ENCODE peak calls at places on chromosomes 3 and 15, in six cellular contexts. M is stomach, V is cardiac fibroblast, W is neural crest cell, S is astrocyte, H is endothelial cell. Y is an unnamed sample.

GRCh38 chr3:126131881-126132750 is 48.2 kb upstream of the SLC41A3 start:
- DNase-seq in M (peak), V (no peak), W (no peak), S (no peak), H (no peak), Y (no peak)

GRCh38 chr3:97896129-97896528 is 74.3 kb downstream of the CRYBG3 start:
- DNase-seq in M (no peak), V (no peak), W (no peak), S (no peak), H (no peak), Y (no peak)

GRCh38 chr3:119604878-119605277 is 7.2 kb downstream of the PLA1A start:
- DNase-seq in M (no peak), V (peak), W (no peak), S (peak), H (no peak), Y (peak)

GRCh38 chr3:10319251-10319650 is 1.7 kb downstream of the SEC13 start:
- DNase-seq in M (no peak), V (no peak), W (no peak), S (no peak), H (no peak), Y (no peak)

GRCh38 chr3:63967675-63968611 is 55.4 kb downstream of the PSMD6 start:
- DNase-seq in M (no peak), V (peak), W (no peak), S (peak), H (no peak), Y (no peak)

GRCh38 chr3:38003371-38003816 is 12.8 kb downstream of the VILL start:
- DNase-seq in M (peak), V (peak), W (peak), S (no peak), H (peak), Y (no peak)

GRCh38 chr3:120094776-120095225 is 554 bp upstream of the GSK3B start:
- DNase-seq in M (peak), V (peak), W (peak), S (peak), H (no peak), Y (peak)

GRCh38 chr15:77292924-77293558 is 126.9 kb downstream of the PEAK1 start:
- DNase-seq in M (no peak), V (no peak), W (no peak), S (peak), H (no peak), Y (peak)

GRCh38 chr15:77037475-77038209 is 33.3 kb downstream of the TSPAN3 start:
- DNase-seq in M (peak), V (no peak), W (no peak), S (no peak), H (peak), Y (no peak)

GRCh38 chr15:66698318-66698961 is 3.6 kb upstream of the SMAD6 start:
- DNase-seq in M (peak), V (peak), W (peak), S (peak), H (peak), Y (peak)

GRCh38 chr15:41183580-41183979 is 47.0 kb downstream of the EXD1 start:
- DNase-seq in M (no peak), V (no peak), W (no peak), S (peak), H (no peak), Y (peak)

GRCh38 chr3:20035019-20035418 is 5.2 kb upstream of the KAT2B start:
- DNase-seq in M (no peak), V (no peak), W (no peak), S (no peak), H (no peak), Y (no peak)

GRCh38 chr15:60424006-60424405 is 26.2 kb upstream of the ANXA2 start:
- DNase-seq in M (no peak), V (no peak), W (no peak), S (no peak), H (no peak), Y (no peak)

GRCh38 chr15:55003900-55004879 is 192.6 kb downstream of the RSL24D1 start:
- DNase-seq in M (no peak), V (no peak), W (no peak), S (no peak), H (no peak), Y (no peak)

GRCh38 chr3:4583441-4583840 is 90.3 kb downstream of the ITPR1 start:
- DNase-seq in M (no peak), V (peak), W (no peak), S (no peak), H (no peak), Y (no peak)

GRCh38 chr3:169790687-169791429 is 17.7 kb downstream of the MYNN start:
- DNase-seq in M (no peak), V (peak), W (no peak), S (peak), H (no peak), Y (no peak)

GRCh38 chr3:169147246-169148008 is 516.1 kb downstream of the MECOM start:
- DNase-seq in M (peak), V (peak), W (peak), S (peak), H (peak), Y (peak)

GRCh38 chr3:126216416-126216815 is 36.0 kb upstream of the ALDH1L1 start:
- DNase-seq in M (no peak), V (peak), W (no peak), S (peak), H (no peak), Y (peak)

GRCh38 chr3:9746330-9746729 is 3.4 kb upstream of the OGG1 start:
- DNase-seq in M (no peak), V (peak), W (no peak), S (peak), H (no peak), Y (peak)

GRCh38 chr3:81816473-81817260 is 55.2 kb upstream of the GBE1 start:
- DNase-seq in M (no peak), V (peak), W (no peak), S (peak), H (no peak), Y (no peak)

GRCh38 chr3:29494305-29495036 is 213.6 kb downstream of the RBMS3 start:
- DNase-seq in M (no peak), V (peak), W (no peak), S (no peak), H (no peak), Y (no peak)

GRCh38 chr3:195070321-195070720 is 200.6 kb downstream of the XXYLT1 start:
- DNase-seq in M (no peak), V (no peak), W (no peak), S (no peak), H (no peak), Y (no peak)

GRCh38 chr3:162014284-162014683 is 517.7 kb downstream of the OTOL1 start:
- DNase-seq in M (no peak), V (no peak), W (no peak), S (no peak), H (no peak), Y (no peak)

GRCh38 chr3:82133070-82133606 is 371.7 kb upstream of the GBE1 start:
- DNase-seq in M (peak), V (peak), W (peak), S (peak), H (peak), Y (peak)

GRCh38 chr15:40190591-40190990 is 29.7 kb downstream of the BUB1B start:
- DNase-seq in M (no peak), V (peak), W (no peak), S (peak), H (no peak), Y (peak)

GRCh38 chr15:67828379-67828968 is 3.2 kb downstream of the SKOR1 start:
- DNase-seq in M (no peak), V (no peak), W (no peak), S (no peak), H (no peak), Y (no peak)

GRCh38 chr3:13852638-13853009 is 27.2 kb downstream of the WNT7A start:
- DNase-seq in M (no peak), V (no peak), W (no peak), S (no peak), H (no peak), Y (no peak)

GRCh38 chr3:20288050-20288449 is 102.0 kb upstream of the SGO1 start:
- DNase-seq in M (no peak), V (no peak), W (no peak), S (no peak), H (no peak), Y (no peak)

GRCh38 chr3:15796771-15797599 is 794 bp downstream of the ANKRD28 start:
- DNase-seq in M (no peak), V (peak), W (peak), S (peak), H (no peak), Y (peak)

GRCh38 chr3:72255736-72256559 is 471.0 kb upstream of the PROK2 start:
- DNase-seq in M (peak), V (peak), W (no peak), S (no peak), H (no peak), Y (no peak)

GRCh38 chr3:169116056-169116693 is 547.3 kb downstream of the MECOM start:
- DNase-seq in M (peak), V (no peak), W (no peak), S (no peak), H (no peak), Y (no peak)

GRCh38 chr3:128496019-128496601 is 3.1 kb upstream of the GATA2 start:
- DNase-seq in M (no peak), V (no peak), W (no peak), S (no peak), H (no peak), Y (no peak)

GRCh38 chr3:13111173-13111873 is 38.1 kb upstream of the IQSEC1 start:
- DNase-seq in M (peak), V (no peak), W (no peak), S (no peak), H (no peak), Y (no peak)

GRCh38 chr3:38823186-38823585 is 7.2 kb upstream of the SCN10A start:
- DNase-seq in M (no peak), V (no peak), W (no peak), S (no peak), H (no peak), Y (no peak)

GRCh38 chr15:25936004-25936403 is 72.9 kb upstream of the ATP10A start:
- DNase-seq in M (no peak), V (no peak), W (no peak), S (no peak), H (no peak), Y (peak)

GRCh38 chr15:25930931-25931330 is 67.8 kb upstream of the ATP10A start:
- DNase-seq in M (no peak), V (no peak), W (no peak), S (no peak), H (no peak), Y (peak)

GRCh38 chr15:25933456-25934158 is 70.5 kb upstream of the ATP10A start:
- DNase-seq in M (peak), V (peak), W (peak), S (peak), H (peak), Y (peak)

GRCh38 chr15:25937796-25938195 is 74.7 kb upstream of the ATP10A start:
- DNase-seq in M (no peak), V (no peak), W (no peak), S (no peak), H (no peak), Y (no peak)

DNA sequence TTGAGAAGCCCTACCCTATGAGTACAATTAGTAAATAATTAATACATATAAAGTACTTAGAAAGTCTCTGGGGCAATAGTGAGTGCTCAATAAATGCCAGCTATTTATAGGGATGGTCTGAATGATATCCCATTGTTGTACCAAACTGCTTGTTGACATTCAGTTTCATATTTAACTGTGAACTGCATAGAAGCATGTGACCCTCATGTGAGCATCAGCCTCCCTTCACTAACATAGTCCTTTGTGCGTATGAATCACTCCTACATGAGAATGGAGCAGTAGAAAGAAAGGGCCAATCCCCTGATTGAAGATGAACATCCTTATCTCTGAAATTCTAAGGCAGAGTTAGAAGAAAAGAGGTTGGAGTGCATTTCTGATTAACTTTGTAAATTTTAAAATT is 68.7 kb upstream of the ATP10A start:
- DNase-seq in M (no peak), V (no peak), W (no peak), S (no peak), H (no peak), Y (no peak)
- TF ChIP-seq CTCF in M (no peak), V (no peak), W (no peak), S (no peak), H (no peak), Y (no peak)

GRCh38 chr15:28110416-28110975 is 11.4 kb upstream of the OCA2 start:
- DNase-seq in M (no peak), V (no peak), W (no peak), S (no peak), H (no peak), Y (no peak)

GRCh38 chr15:28112962-28113361 is 13.8 kb upstream of the OCA2 start:
- DNase-seq in M (no peak), V (no peak), W (no peak), S (no peak), H (no peak), Y (no peak)

GRCh38 chr15:28112101-28112760 is 13.1 kb upstream of the OCA2 start:
- DNase-seq in M (no peak), V (no peak), W (no peak), S (no peak), H (no peak), Y (no peak)

GRCh38 chr15:28109626-28110415 is 10.7 kb upstream of the OCA2 start:
- DNase-seq in M (no peak), V (no peak), W (no peak), S (no peak), H (no peak), Y (no peak)

DNA sequence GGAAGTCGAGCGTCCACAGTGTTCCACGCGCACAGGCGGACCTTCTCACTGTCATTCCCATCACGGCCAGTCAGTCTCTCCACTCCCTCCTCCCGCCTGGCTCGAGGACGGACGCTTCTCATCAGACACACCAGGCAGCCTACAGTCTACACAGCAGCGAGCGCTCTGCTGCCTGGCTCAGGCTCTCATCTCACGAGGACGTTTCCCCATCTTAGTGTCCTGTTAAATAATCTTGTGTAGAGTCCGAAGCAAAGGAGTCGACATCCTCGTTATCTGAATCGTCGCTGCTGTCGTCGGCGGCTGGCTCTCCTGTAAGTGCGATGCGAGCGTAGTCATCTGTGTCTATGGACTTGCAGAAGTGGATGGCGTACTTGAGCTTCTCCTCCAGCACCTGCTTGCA is 12.4 kb upstream of the OCA2 start:
- DNase-seq in M (no peak), V (no peak), W (no peak), S (no peak), H (no peak), Y (no peak)
- TF ChIP-seq CTCF in M (no peak), V (no peak), W (no peak), S (no peak), H (no peak), Y (no peak)

DNA sequence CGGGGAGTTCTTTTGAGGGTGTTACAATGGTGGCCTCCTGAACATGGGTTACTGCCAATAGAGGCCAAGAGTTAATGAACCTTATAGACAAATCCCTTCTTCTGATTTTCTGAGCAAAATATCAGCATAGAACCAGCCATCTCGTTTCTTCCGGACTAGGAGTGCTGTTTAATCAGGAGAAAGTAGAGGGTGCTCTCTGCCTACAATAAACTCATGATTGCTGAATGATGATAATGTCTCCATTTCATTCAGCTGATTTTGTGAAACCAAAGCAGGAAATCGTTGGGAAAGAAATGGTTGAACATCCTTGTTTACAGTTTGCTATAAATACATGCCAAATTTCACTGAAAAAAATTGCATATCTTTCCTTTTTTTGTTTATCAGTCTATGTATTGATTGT is 142.8 kb upstream of the PLSCR5 start:
- DNase-seq in M (no peak), V (peak), W (no peak), S (peak), H (no peak), Y (peak)
- TF ChIP-seq CTCF in M (no peak), V (peak), W (no peak), S (peak), H (no peak), Y (peak)

GRCh38 chr3:189652042-189652441 is 20.9 kb downstream of the TP63 start:
- DNase-seq in M (no peak), V (no peak), W (peak), S (no peak), H (peak), Y (no peak)
- TF ChIP-seq CTCF in M (no peak), V (peak), W (peak), S (peak), H (peak), Y (peak)

DNA sequence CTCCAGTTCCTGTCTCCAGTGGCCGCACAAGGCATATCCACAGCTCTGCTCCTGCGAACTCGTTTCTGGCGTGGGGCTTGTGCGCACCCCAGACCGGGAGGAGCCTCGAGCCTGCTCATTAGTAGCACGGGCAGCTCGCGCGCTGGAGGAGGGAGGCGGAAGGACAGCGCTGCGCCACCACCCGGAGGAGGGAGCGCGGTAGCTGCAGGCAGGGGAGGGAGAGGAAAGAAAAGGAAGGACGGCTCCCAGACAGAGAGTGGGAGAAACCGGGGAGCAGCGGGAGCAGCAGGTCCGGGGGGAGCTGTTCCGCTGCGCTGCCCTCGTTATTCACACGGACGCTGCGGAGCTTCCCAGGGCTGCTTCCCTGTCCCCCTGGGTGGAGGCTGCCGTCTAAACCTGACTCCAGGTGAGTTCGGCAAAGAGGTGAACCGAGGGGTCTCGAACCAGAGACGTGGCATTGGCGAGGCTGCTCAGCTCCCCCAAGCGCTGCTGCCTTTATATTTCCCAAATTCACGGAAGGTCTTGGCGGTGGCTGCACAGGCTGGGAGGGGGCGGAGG is 121.3 kb upstream of the ZNF717 start:
- DNase-seq in M (no peak), V (no peak), W (peak), S (peak), H (peak), Y (no peak)
- TF ChIP-seq CTCF in M (no peak), V (peak), W (peak), S (no peak), H (no peak), Y (peak)

GRCh38 chr3:50297896-50298725 is 1.1 kb downstream of the HYAL3 start:
- DNase-seq in M (no peak), V (no peak), W (no peak), S (no peak), H (no peak), Y (no peak)
- TF ChIP-seq CTCF in M (no peak), V (peak), W (peak), S (peak), H (peak), Y (peak)

DNA sequence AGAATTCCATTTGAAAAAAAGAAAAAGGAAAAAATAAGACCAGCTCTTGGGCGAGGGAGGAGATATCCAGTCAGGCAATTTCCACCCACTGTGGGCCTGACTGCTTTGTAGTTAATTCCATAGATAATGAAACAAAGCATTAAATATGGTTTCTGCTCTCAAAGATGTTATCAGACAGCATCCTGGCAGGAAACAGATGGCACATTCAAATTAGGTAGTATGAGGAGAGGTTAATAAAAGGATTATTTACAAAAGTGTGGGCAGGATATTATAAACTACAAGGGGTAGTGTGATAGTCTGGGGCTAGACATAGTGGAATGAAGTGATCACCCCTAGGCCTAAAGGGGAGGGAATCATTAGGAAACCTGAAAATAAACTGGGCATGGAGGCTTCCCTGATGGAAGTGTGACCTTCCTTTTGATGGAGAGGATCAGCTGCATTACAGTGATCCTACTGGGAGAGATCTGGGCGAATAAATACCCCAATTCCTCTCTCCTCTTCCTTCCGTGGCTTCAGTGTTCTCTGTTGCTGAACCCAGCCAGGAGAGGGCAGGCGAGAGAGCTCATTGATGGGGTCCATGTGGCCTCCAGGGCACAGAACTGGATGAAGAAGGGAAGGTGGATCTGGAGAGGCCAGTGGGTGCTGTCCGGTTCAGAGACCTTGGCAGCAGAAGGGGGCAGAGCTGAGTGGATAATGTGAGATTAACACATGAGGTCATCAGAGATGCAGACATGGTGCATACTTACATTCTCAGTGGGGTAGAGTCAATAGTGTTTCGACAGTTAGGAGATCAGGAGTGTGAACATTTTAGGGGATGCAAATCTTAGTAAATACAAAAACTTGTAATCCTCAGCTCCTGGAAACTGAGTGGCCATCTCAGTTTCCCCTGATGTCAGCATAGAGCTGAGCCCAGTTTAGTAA is 193.5 kb downstream of the CLSTN2 start:
- DNase-seq in M (peak), V (peak), W (peak), S (no peak), H (peak), Y (peak)
- TF ChIP-seq CTCF in M (peak), V (peak), W (peak), S (no peak), H (peak), Y (peak)

GRCh38 chr3:171834461-171834801 is 8.7 kb upstream of the TMEM212 start:
- DNase-seq in M (no peak), V (no peak), W (no peak), S (no peak), H (no peak), Y (no peak)
- TF ChIP-seq CTCF in M (no peak), V (no peak), W (no peak), S (no peak), H (no peak), Y (no peak)